ENCODE peak calls at places on chromosomes 5 and 9, in ten cellular contexts. Z is CD4-positive, alpha-beta T cell; R is anterior cingulate cortex; Q is stimulated activated CD4-positive, alpha-beta T cell treated with anti-CD3 and anti-CD28 coated beads, TNF-alpha, amount 100 ng/mL, for 24 hours; L is AG08396; K is activated T-cell treated with anti-CD3 and anti-CD28 coated beads for 24 hours; S is GM04503; F is amniotic stem cell; A is NCI-H2171 treated with DMSO at 0.1 percent for 48 hours; I is left ventricle myocardium inferior. T is an unnamed sample.

GRCh38 chr9:101026824-101027223 is 1.7 kb upstream of the PLPPR1 start:
- DNase-seq in S (no peak), Q (no peak), L (no peak), Z (no peak), I (no peak), K (no peak), A (peak; percentile 82), R (no peak), F (no peak), T (no peak)

GRCh38 chr9:96376926-96377874 is 6.3 kb downstream of the SLC35D2 start:
- DNase-seq in A (no peak), Q (no peak), S (peak; percentile 60), R (no peak), F (no peak), K (no peak), I (no peak), L (peak; percentile 37), Z (no peak), T (no peak)

GRCh38 chr5:166436857-166437256 is 1854.6 kb upstream of the WWC1 start:
- DNase-seq in Z (no peak), R (no peak), L (no peak), Q (no peak), S (no peak), I (no peak), K (no peak), A (no peak), F (no peak), T (no peak)

GRCh38 chr9:109036744-109037680 is 23.7 kb upstream of the CTNNAL1 start:
- DNase-seq in Q (no peak), L (no peak), K (no peak), R (no peak), I (no peak), S (no peak), Z (no peak), F (no peak), A (no peak), T (no peak)

GRCh38 chr9:115035872-115036612 is 81.9 kb downstream of the TNC start:
- DNase-seq in Q (peak; percentile 27), F (peak; percentile 39), A (no peak), R (no peak), L (peak; percentile 26), K (peak; percentile 33), S (peak; percentile 58), Z (no peak), I (no peak), T (no peak)

GRCh38 chr5:100824635-100825034 is 78.4 kb downstream of the ST8SIA4 start:
- DNase-seq in L (no peak), I (no peak), F (no peak), A (no peak), K (no peak), Z (no peak), S (no peak), R (no peak), Q (no peak), T (no peak)

GRCh38 chr5:66540078-66540477 is 56.1 kb upstream of the MAST4 start:
- DNase-seq in A (no peak), F (no peak), Q (no peak), I (no peak), L (no peak), S (no peak), Z (no peak), K (no peak), R (no peak), T (no peak)

GRCh38 chr5:179285236-179285635 is 60.0 kb downstream of the ADAMTS2 start:
- DNase-seq in Q (no peak), Z (no peak), A (no peak), S (no peak), I (peak; percentile 80), K (no peak), F (no peak), R (peak; percentile 39), L (peak; percentile 58), T (peak; percentile 87)

GRCh38 chr5:123088031-123088805 is 823 bp upstream of the PRDM6 start:
- DNase-seq in Z (no peak), K (no peak), I (no peak), L (peak; percentile 47), R (no peak), F (no peak), Q (no peak), A (no peak), S (no peak), T (no peak)

GRCh38 chr9:89149726-89150125 is 28.9 kb downstream of the SHC3 start:
- DNase-seq in Q (no peak), Z (no peak), R (no peak), K (no peak), L (peak; percentile 37), I (no peak), F (peak; percentile 27), A (no peak), S (peak; percentile 25), T (no peak)

GRCh38 chr5:66653380-66653779 is 57.2 kb downstream of the MAST4 start:
- DNase-seq in S (peak; percentile 25), Z (no peak), Q (no peak), I (no peak), A (no peak), R (no peak), L (peak; percentile 26), K (no peak), F (no peak), T (no peak)

GRCh38 chr5:59798862-59799667 is 94.5 kb downstream of the PDE4D start:
- DNase-seq in R (no peak), L (no peak), A (no peak), Q (no peak), I (no peak), S (no peak), F (no peak), K (no peak), Z (no peak), T (no peak)

GRCh38 chr5:146820987-146821386 is 57.6 kb downstream of the PPP2R2B start:
- DNase-seq in L (no peak), K (no peak), Q (no peak), I (no peak), F (no peak), S (no peak), A (no peak), R (no peak), Z (no peak), T (no peak)

GRCh38 chr5:82749453-82749852 is 327.7 kb downstream of the TMEM167A start:
- DNase-seq in S (no peak), L (no peak), I (no peak), F (no peak), Q (no peak), A (peak; percentile 3), Z (no peak), R (no peak), K (no peak), T (no peak)

GRCh38 chr9:123761905-123762605 is 167.9 kb downstream of the DENND1A start:
- DNase-seq in Z (no peak), S (no peak), K (no peak), F (peak; percentile 3), L (no peak), R (no peak), I (no peak), A (no peak), Q (no peak), T (no peak)

GRCh38 chr5:175521313-175521833 is 43.0 kb downstream of the SFXN1 start:
- DNase-seq in Q (no peak), L (no peak), Z (peak; percentile 15), K (no peak), S (no peak), R (no peak), I (no peak), A (no peak), F (no peak), T (no peak)

GRCh38 chr5:67257500-67257899 is 60.9 kb upstream of the CD180 start:
- DNase-seq in Z (no peak), I (no peak), S (no peak), R (no peak), K (no peak), L (no peak), A (no peak), F (no peak), Q (no peak), T (no peak)

GRCh38 chr5:8340739-8341344 is 471.9 kb downstream of the MTRR start:
- DNase-seq in A (peak; percentile 57), L (peak; percentile 42), K (no peak), S (no peak), F (no peak), I (no peak), Q (no peak), Z (no peak), R (no peak), T (no peak)

GRCh38 chr5:66757219-66757833 is 161.1 kb downstream of the MAST4 start:
- DNase-seq in F (no peak), L (peak; percentile 33), K (peak; percentile 4), Q (no peak), I (no peak), Z (no peak), A (peak; percentile 42), R (no peak), S (no peak), T (peak; percentile 69)

T was measured in right atrium auricular region.